ENCODE peak calls at places on chromosomes 12 and 14, in seven cellular contexts. One of them, this sample, is unnamed.

GRCh38 chr14:106808907-106809306 is 1282.5 kb downstream of the TMEM121 start:
- DNase-seq in uterus: no peak
- DNase-seq in HCT116: no peak
- DNase-seq in heart left ventricle: no peak
- DNase-seq in suprapubic skin: no peak
- DNase-seq in HepG2: no peak
- DNase-seq in tibial nerve: no peak
- DNase-seq in this sample: no peak

GRCh38 chr12:3987571-3987970 is 114.4 kb upstream of the PARP11 start:
- DNase-seq in suprapubic skin: no peak
- DNase-seq in HepG2: no peak
- DNase-seq in tibial nerve: no peak
- DNase-seq in heart left ventricle: no peak
- DNase-seq in uterus: no peak
- DNase-seq in HCT116: no peak
- DNase-seq in this sample: no peak

GRCh38 chr12:107990325-107990724 is 138.8 kb upstream of the WSCD2 start:
- DNase-seq in uterus: peak; percentile 28
- DNase-seq in HepG2: peak; percentile 29
- DNase-seq in suprapubic skin: no peak
- DNase-seq in HCT116: peak; percentile 27
- DNase-seq in heart left ventricle: no peak
- DNase-seq in tibial nerve: peak; percentile 12
- DNase-seq in this sample: no peak

GRCh38 chr12:25089738-25090137 is 105.2 kb downstream of the DNAI7 start:
- DNase-seq in uterus: no peak
- DNase-seq in heart left ventricle: no peak
- DNase-seq in tibial nerve: no peak
- DNase-seq in suprapubic skin: no peak
- DNase-seq in HCT116: no peak
- DNase-seq in HepG2: no peak
- DNase-seq in this sample: no peak

GRCh38 chr12:29149691-29150382 is 759 bp downstream of the FAR2 start:
- DNase-seq in suprapubic skin: no peak
- DNase-seq in uterus: no peak
- DNase-seq in HepG2: no peak
- DNase-seq in HCT116: no peak
- DNase-seq in heart left ventricle: no peak
- DNase-seq in tibial nerve: no peak
- DNase-seq in this sample: peak; percentile 88

GRCh38 chr14:104355101-104355691 is 216.8 kb downstream of the KIF26A start:
- DNase-seq in HepG2: no peak
- DNase-seq in uterus: peak; percentile 7
- DNase-seq in tibial nerve: no peak
- DNase-seq in suprapubic skin: peak; percentile 74
- DNase-seq in heart left ventricle: no peak
- DNase-seq in HCT116: no peak
- DNase-seq in this sample: no peak

GRCh38 chr14:94867931-94868597 is 98.2 kb upstream of the GSC start:
- DNase-seq in heart left ventricle: no peak
- DNase-seq in suprapubic skin: no peak
- DNase-seq in HCT116: no peak
- DNase-seq in tibial nerve: no peak
- DNase-seq in uterus: no peak
- DNase-seq in HepG2: no peak
- DNase-seq in this sample: no peak

GRCh38 chr12:122150127-122150681 is 23.8 kb downstream of the IL31 start:
- DNase-seq in tibial nerve: no peak
- DNase-seq in heart left ventricle: no peak
- DNase-seq in uterus: no peak
- DNase-seq in HepG2: no peak
- DNase-seq in HCT116: no peak
- DNase-seq in suprapubic skin: no peak
- DNase-seq in this sample: no peak

DNA sequence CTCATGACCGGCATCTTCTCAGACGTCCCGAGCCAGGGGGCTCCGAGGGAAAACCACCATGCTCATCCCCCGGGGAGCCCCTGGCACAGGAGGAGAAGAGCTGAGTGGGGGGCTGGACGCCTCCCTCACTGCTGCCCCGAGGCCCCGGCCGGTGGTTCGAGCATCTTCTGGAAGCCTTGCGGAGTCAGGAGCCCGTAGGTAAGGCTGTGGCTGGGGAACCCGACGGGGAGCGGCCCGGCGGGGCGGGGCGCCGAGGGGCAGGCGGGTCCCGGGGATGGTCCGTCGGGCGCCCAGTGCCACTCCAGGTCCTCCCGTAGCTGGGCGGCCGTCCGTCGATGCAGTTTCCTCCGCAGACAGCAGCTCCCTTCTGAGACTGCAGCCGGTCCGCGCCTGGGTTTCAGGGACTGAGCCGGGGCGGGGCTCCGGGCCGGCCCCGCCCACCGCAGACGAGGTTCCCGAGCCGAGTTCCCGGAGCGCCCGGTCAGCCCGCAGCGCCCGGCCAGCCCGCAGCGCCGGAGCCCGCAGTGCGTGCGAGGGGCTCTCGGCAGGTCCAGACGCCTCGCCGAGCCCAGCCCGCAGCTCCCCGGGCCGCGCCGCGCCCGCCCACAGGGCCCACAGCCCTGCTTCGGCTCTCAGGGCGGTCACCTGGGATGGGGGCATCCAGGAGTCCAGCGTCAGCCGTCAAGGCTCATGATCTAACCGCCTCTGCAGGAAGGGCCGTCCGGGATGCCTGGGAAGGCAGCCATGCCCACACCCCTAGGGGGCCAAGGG is at the start of gene PGF:
- DNase-seq in heart left ventricle: peak; percentile 79
- DNase-seq in HCT116: peak; percentile 7
- DNase-seq in tibial nerve: peak; percentile 56
- DNase-seq in suprapubic skin: no peak
- DNase-seq in HepG2: no peak
- DNase-seq in uterus: peak; percentile 78
- DNase-seq in this sample: no peak
- TF ChIP-seq POLR2A in heart left ventricle: peak; percentile 94
- TF ChIP-seq POLR2A in HCT116: peak; percentile 56
- TF ChIP-seq POLR2A in tibial nerve: peak; percentile 72
- TF ChIP-seq POLR2A in suprapubic skin: no peak
- TF ChIP-seq POLR2A in HepG2: no peak
- TF ChIP-seq POLR2A in uterus: peak; percentile 68
- TF ChIP-seq POLR2A in this sample: no peak

GRCh38 chr14:35404246-35404495 is 378 bp downstream of the NFKBIA start:
- DNase-seq in uterus: no peak
- DNase-seq in suprapubic skin: no peak
- DNase-seq in tibial nerve: no peak
- DNase-seq in HCT116: no peak
- DNase-seq in heart left ventricle: no peak
- DNase-seq in HepG2: no peak
- DNase-seq in this sample: no peak

GRCh38 chr14:35404496-35405303 is at the start of gene NFKBIA:
- DNase-seq in heart left ventricle: peak; percentile 92
- DNase-seq in tibial nerve: peak; percentile 83
- DNase-seq in HepG2: peak; percentile 93
- DNase-seq in suprapubic skin: peak; percentile 96
- DNase-seq in uterus: peak; percentile 93
- DNase-seq in HCT116: peak; percentile 52
- DNase-seq in this sample: peak; percentile 98

GRCh38 chr14:35405304-35405996 is 901 bp upstream of the NFKBIA start:
- DNase-seq in HepG2: peak; percentile 57
- DNase-seq in uterus: peak; percentile 51
- DNase-seq in heart left ventricle: no peak
- DNase-seq in HCT116: no peak
- DNase-seq in tibial nerve: peak; percentile 56
- DNase-seq in suprapubic skin: no peak
- DNase-seq in this sample: no peak

GRCh38 chr14:35406811-35407630 is 2.5 kb upstream of the NFKBIA start:
- DNase-seq in tibial nerve: peak; percentile 52
- DNase-seq in uterus: no peak
- DNase-seq in suprapubic skin: no peak
- DNase-seq in HepG2: peak; percentile 87
- DNase-seq in HCT116: peak; percentile 56
- DNase-seq in heart left ventricle: no peak
- DNase-seq in this sample: peak; percentile 68

DNA sequence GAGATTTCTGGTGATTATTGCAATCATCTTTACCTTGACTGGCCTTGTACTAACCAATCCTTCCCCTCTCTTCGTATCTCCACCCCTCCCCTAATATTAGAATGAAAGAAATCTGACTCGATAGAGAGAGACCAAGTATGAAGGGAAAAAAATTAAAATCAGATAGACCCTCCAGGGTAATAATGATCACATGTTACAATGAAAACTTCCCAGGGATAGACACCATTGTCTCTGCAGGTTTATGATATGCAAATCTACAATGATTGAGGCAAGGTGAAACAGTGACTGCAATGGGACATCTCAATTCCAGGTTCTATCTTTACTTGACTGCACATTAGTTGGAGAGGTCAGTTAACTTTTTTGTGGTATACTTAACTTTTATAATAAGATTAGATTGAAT is 1.5 kb upstream of the NFKBIA start:
- DNase-seq in HCT116: no peak
- DNase-seq in tibial nerve: no peak
- DNase-seq in heart left ventricle: no peak
- DNase-seq in uterus: no peak
- DNase-seq in suprapubic skin: no peak
- DNase-seq in HepG2: no peak
- DNase-seq in this sample: no peak
- H3K4me3 ChIP-seq in HCT116: no peak overlapping the region
- H3K4me3 ChIP-seq in tibial nerve: peak overlapping the region; percentile 97
- H3K4me3 ChIP-seq in heart left ventricle: no peak overlapping the region
- H3K4me3 ChIP-seq in uterus: no peak overlapping the region
- H3K4me3 ChIP-seq in suprapubic skin: peak overlapping the region; percentile 97
- H3K4me3 ChIP-seq in HepG2: peak overlapping the region; percentile 99
- H3K4me3 ChIP-seq in this sample: no peak overlapping the region

DNA sequence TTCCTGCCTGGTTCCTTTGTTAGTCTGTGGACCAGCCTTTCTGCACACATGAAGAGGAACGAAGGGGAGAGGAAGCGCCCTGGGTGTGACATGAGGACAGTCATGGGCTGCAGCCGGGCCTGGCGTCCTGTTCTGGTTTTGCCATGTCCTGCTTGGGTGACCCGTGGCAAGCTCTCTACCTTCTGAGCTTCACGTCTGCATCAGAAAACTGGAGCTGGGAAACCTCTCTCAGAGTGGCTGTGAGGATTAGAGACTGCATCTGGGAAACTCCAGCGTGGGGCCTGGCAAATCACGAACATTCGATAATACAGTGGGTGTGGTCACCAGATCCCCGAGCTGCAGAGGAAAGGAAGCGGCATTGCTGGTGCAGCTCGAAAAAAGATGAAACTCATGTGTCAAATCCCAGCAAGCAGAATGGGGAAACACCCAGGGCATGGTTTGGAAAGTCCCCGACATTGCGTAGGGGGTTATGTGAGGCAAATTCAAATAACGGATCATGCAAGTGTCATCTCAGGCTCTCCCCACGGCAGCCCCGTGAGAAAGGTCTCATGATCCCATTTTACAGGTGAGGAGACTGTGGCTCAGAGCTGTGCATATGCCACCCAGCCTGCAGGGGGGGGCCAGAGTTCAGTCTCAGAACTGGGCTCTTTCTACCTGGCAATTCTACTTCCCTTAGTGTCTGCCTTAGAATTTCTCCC is 98.2 kb upstream of the VRK1 start:
- DNase-seq in suprapubic skin: no peak
- DNase-seq in uterus: no peak
- DNase-seq in tibial nerve: no peak
- DNase-seq in HCT116: no peak
- DNase-seq in heart left ventricle: no peak
- DNase-seq in HepG2: no peak
- DNase-seq in this sample: no peak
- TF ChIP-seq CTCF in suprapubic skin: no peak
- TF ChIP-seq CTCF in uterus: no peak
- TF ChIP-seq CTCF in tibial nerve: no peak
- TF ChIP-seq CTCF in HCT116: peak; percentile 47
- TF ChIP-seq CTCF in heart left ventricle: no peak
- TF ChIP-seq CTCF in HepG2: no peak
- TF ChIP-seq CTCF in this sample: no peak

GRCh38 chr14:72516936-72517408 is 376.9 kb downstream of the DPF3 start:
- DNase-seq in heart left ventricle: peak; percentile 47
- DNase-seq in suprapubic skin: no peak
- DNase-seq in HCT116: peak; percentile 39
- DNase-seq in tibial nerve: peak; percentile 81
- DNase-seq in uterus: peak; percentile 47
- DNase-seq in HepG2: peak; percentile 46
- DNase-seq in this sample: peak; percentile 87
- TF ChIP-seq POLR2A in heart left ventricle: no peak
- TF ChIP-seq POLR2A in suprapubic skin: no peak
- TF ChIP-seq POLR2A in HCT116: no peak
- TF ChIP-seq POLR2A in tibial nerve: no peak
- TF ChIP-seq POLR2A in uterus: no peak
- TF ChIP-seq POLR2A in HepG2: no peak
- TF ChIP-seq POLR2A in this sample: no peak

DNA sequence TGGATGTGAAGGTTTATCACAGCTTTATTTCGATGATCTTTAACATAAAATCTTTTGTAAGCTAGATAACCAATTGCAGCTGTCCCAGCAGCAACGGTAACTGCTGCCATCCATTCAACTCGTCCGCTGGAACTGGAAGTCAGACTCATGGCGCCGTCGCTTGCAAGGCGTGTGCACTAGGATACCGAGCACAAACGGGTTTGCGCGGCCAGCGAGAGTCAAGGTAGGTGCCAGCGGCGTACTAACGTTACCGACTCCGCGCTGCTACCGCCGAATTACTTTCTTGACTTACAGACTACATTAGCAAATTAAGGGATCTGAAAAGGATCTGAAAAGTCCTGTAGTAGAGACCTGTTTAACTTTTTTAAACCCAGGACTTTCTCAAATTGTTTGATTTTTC is 47.4 kb upstream of the PRICKLE1 start:
- DNase-seq in tibial nerve: no peak
- DNase-seq in heart left ventricle: no peak
- DNase-seq in HCT116: no peak
- DNase-seq in suprapubic skin: no peak
- DNase-seq in HepG2: no peak
- DNase-seq in uterus: no peak
- DNase-seq in this sample: no peak
- H3K4me3 ChIP-seq in tibial nerve: no peak overlapping the region
- H3K4me3 ChIP-seq in heart left ventricle: no peak overlapping the region
- H3K4me3 ChIP-seq in HCT116: no peak overlapping the region
- H3K4me3 ChIP-seq in suprapubic skin: no peak overlapping the region
- H3K4me3 ChIP-seq in HepG2: no peak overlapping the region
- H3K4me3 ChIP-seq in uterus: no peak overlapping the region
- H3K4me3 ChIP-seq in this sample: no peak overlapping the region